ENCODE peak calls at places on chromosomes 5 and 9, in seven cellular contexts. D is endodermal cell, J is SJSA1, P is OCI-LY7, E is H7, O is MM.1S, Z is astrocyte of the spinal cord. H is an unnamed sample.

GRCh38 chr9:128420060-128420650 is 502 bp upstream of the CERCAM start:
- DNase-seq in D (peak), J (peak), P (peak), E (peak), O (peak), Z (peak), H (peak)

GRCh38 chr5:133916914-133917313 is 51.5 kb downstream of the C5orf15 start:
- DNase-seq in D (no peak), J (no peak), P (no peak), E (no peak), O (no peak), Z (no peak), H (no peak)

GRCh38 chr5:177499842-177500241 is 2.4 kb upstream of the PDLIM7 start:
- DNase-seq in D (no peak), J (no peak), P (no peak), E (no peak), O (no peak), Z (no peak), H (no peak)

GRCh38 chr5:65695162-65695755 is 26.6 kb downstream of the SGTB start:
- DNase-seq in D (no peak), J (no peak), P (peak), E (no peak), O (no peak), Z (no peak), H (no peak)

GRCh38 chr5:147911427-147911826 is 5.1 kb upstream of the C5orf46 start:
- DNase-seq in D (no peak), J (no peak), P (no peak), E (no peak), O (no peak), Z (no peak), H (no peak)

GRCh38 chr9:2879803-2880202 is 35.9 kb upstream of the PUM3 start:
- DNase-seq in D (no peak), J (no peak), P (no peak), E (no peak), O (peak), Z (no peak), H (no peak)

GRCh38 chr5:139799359-139799758 is 3.8 kb downstream of the PSD2 start:
- DNase-seq in D (no peak), J (no peak), P (no peak), E (no peak), O (no peak), Z (no peak), H (no peak)

GRCh38 chr9:110114888-110115259 is 93.1 kb downstream of the C9orf152 start:
- DNase-seq in D (no peak), J (no peak), P (no peak), E (peak), O (no peak), Z (peak), H (peak)

GRCh38 chr5:88772047-88772446 is 110.9 kb downstream of the MEF2C start:
- DNase-seq in D (no peak), J (no peak), P (no peak), E (no peak), O (no peak), Z (no peak), H (no peak)

GRCh38 chr5:42015254-42015653 is 90.2 kb downstream of the FBXO4 start:
- DNase-seq in D (no peak), J (no peak), P (no peak), E (no peak), O (no peak), Z (no peak), H (no peak)
- H3K4me3 ChIP-seq in D (no peak), J (no peak), P (no peak), E (no peak), O (no peak), Z (no peak), H (no peak)

GRCh38 chr5:125700380-125700856 is 722.8 kb upstream of the GRAMD2B start:
- DNase-seq in D (no peak), J (no peak), P (no peak), E (no peak), O (no peak), Z (no peak), H (peak)
- H3K4me3 ChIP-seq in D (no peak), J (no peak), P (no peak), E (no peak), O (no peak), Z (no peak), H (no peak)

GRCh38 chr9:26129216-26129615 is 451.0 kb upstream of the TUSC1 start:
- DNase-seq in D (no peak), J (no peak), P (no peak), E (no peak), O (no peak), Z (peak), H (peak)

DNA sequence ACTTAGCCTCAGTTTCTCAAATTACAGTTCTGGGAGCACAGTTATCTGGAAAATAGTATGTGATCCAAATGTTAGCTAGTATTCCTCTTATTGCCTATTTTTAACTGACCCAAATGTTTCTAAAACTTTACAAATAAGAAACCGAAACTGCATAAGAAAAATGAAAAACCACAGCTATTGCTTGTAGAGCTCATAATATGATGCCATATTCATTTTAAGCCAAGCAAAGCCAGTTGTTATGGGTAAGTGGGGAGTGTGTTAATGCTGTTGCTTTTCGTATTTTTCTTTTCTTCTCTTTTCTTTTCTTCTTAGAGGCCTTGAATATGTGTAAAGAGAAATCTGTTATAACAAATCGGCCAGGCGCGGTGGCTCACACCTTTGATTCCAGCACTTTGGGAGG is 447.4 kb upstream of the TUSC1 start:
- DNase-seq in D (no peak), J (no peak), P (no peak), E (no peak), O (peak), Z (no peak), H (no peak)
- H3K4me3 ChIP-seq in D (no peak), J (no peak), P (no peak), E (no peak), O (no peak), Z (no peak), H (no peak)

GRCh38 chr5:81747030-81747429 is 3.9 kb downstream of the SSBP2 start:
- DNase-seq in D (no peak), J (no peak), P (no peak), E (no peak), O (no peak), Z (no peak), H (no peak)
- H3K4me3 ChIP-seq in D (no peak), J (no peak), P (peak), E (no peak), O (no peak), Z (no peak), H (no peak)

GRCh38 chr9:133143639-133144141 is 20.0 kb downstream of the GBGT1 start:
- DNase-seq in D (no peak), J (no peak), P (no peak), E (no peak), O (no peak), Z (no peak), H (no peak)
- H3K4me3 ChIP-seq in D (no peak), J (no peak), P (no peak), E (no peak), O (peak), Z (no peak), H (no peak)

GRCh38 chr5:159097461-159098284 is 2.0 kb downstream of the EBF1 start:
- DNase-seq in D (peak), J (peak), P (peak), E (peak), O (no peak), Z (peak), H (peak)
- H3K4me3 ChIP-seq in D (no peak), J (peak), P (peak), E (no peak), O (peak), Z (peak), H (peak)

DNA sequence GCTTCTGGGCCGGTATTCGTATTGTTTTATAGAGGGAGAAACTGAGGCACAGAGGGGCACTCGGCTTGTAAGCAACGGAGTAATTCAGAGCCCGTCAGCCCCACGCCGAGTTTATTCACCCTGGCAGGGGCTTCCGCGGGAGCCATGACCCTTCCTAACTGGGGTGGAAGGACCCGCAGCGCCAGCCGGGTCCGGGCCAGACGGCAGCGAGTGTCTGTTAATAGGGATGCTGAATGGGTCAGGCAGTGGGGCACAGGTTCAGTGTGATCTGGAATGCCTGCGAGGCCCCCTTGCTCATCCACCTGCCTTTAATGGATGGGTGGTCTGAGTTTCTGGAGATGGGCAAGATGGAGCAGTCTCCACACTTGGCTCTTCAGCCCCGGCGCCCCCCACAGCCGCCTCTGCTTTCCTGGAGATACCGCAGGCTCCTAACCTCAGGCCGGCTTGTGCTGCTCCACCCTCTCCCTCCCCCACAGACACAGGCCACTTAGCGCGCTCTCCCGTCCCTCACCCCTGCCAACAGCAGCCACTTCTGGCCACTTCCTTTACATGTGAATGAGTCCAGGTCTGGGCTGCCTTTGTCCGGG is 147.0 kb downstream of the ERCC6L2 start:
- DNase-seq in D (peak), J (no peak), P (no peak), E (peak), O (no peak), Z (no peak), H (no peak)
- H3K4me3 ChIP-seq in D (peak), J (no peak), P (no peak), E (peak), O (no peak), Z (no peak), H (no peak)

DNA sequence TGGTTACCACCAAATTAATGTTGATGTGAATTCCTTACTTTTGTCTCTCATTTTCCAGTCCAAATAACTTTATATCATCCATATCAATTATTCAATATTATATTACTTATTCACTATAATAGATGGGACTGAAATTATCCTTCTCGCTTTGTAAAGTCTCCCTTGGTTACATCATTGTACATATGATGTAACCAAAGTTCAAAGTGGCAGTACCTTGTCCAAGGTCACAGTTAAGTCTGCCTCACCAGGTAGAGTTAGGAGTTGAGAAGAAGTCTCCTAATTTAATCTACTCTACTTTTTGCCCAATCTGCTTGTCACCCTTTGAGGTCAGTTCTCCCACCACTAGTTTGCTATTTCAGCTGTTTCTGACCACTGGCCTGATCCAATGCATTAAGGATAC is 83.7 kb upstream of the CLINT1 start:
- DNase-seq in D (no peak), J (no peak), P (no peak), E (no peak), O (no peak), Z (no peak), H (no peak)
- H3K4me3 ChIP-seq in D (no peak), J (no peak), P (no peak), E (no peak), O (no peak), Z (no peak), H (no peak)

GRCh38 chr5:143247134-143247815 is 156.2 kb downstream of the NR3C1 start:
- DNase-seq in D (no peak), J (no peak), P (no peak), E (no peak), O (no peak), Z (no peak), H (no peak)

GRCh38 chr5:143245929-143246561 is 157.4 kb downstream of the NR3C1 start:
- DNase-seq in D (no peak), J (peak), P (no peak), E (no peak), O (no peak), Z (peak), H (peak)

GRCh38 chr5:143244000-143244736 is 159.3 kb downstream of the NR3C1 start:
- DNase-seq in D (no peak), J (peak), P (no peak), E (no peak), O (no peak), Z (peak), H (peak)

GRCh38 chr5:143243103-143243502 is 160.4 kb downstream of the NR3C1 start:
- DNase-seq in D (no peak), J (no peak), P (no peak), E (no peak), O (no peak), Z (no peak), H (no peak)

DNA sequence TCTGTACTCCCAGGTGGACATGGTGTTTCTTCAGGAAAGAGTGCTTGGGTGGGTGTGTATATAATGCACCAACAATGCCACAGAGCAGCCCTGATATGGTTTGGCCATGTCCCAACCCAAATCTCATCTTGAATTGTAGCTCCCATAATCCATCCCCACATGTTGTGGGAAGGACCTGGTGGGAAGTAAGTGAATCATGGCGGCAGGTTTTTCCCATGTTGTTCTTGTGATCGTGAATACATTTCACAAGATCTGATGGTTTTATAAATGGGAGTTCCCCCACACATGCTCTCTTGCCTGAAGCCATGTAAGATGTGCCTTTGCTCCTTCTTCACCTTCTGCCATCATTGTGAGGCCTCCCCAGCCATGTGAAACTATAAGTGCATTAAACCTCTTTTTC is 158.5 kb downstream of the NR3C1 start:
- DNase-seq in D (no peak), J (no peak), P (no peak), E (no peak), O (no peak), Z (peak), H (no peak)
- H3K4me3 ChIP-seq in D (peak), J (no peak), P (no peak), E (no peak), O (no peak), Z (no peak), H (peak)

H was measured in fibroblast of the aortic adventitia.